ENCODE peak calls at places on chromosomes 11 and 22, in six cellular contexts. D, J, Y, T, P and S are unnamed samples.
A peak's percentile ranks its signal among the peaks of the same experiment; 100 is the strongest.

GRCh38 chr22:26756675-26757293 is 99.4 kb downstream of the MIAT start:
- DNase-seq in D (no peak), J (peak; percentile 65), Y (peak; percentile 59), T (no peak), P (peak; percentile 56), S (peak; percentile 16)

GRCh38 chr11:12167098-12167999 is 57.0 kb downstream of the MICAL2 start:
- DNase-seq in D (no peak), J (no peak), Y (peak; percentile 33), T (no peak), P (peak; percentile 71), S (peak; percentile 90)

GRCh38 chr11:129366737-129367597 is 8.7 kb upstream of the BARX2 start:
- DNase-seq in D (no peak), J (no peak), Y (no peak), T (no peak), P (no peak), S (no peak)

GRCh38 chr11:128299132-128299726 is 288.1 kb downstream of the ETS1 start:
- DNase-seq in D (no peak), J (no peak), Y (peak; percentile 41), T (no peak), P (no peak), S (peak; percentile 5)

GRCh38 chr11:119828819-119829218 is 99.8 kb upstream of the NECTIN1 start:
- DNase-seq in D (no peak), J (no peak), Y (no peak), T (no peak), P (no peak), S (no peak)

GRCh38 chr22:50574383-50574755 is 3.9 kb downstream of the CPT1B start:
- DNase-seq in D (no peak), J (no peak), Y (no peak), T (no peak), P (no peak), S (no peak)

GRCh38 chr11:111450480-111451320 is 61.5 kb downstream of the BTG4 start:
- DNase-seq in D (peak; percentile 67), J (no peak), Y (no peak), T (peak; percentile 54), P (no peak), S (no peak)

GRCh38 chr11:705646-706438 is at the start of gene EPS8L2:
- DNase-seq in D (no peak), J (no peak), Y (peak; percentile 20), T (no peak), P (peak; percentile 89), S (no peak)

GRCh38 chr11:1205121-1205986 is 17.5 kb upstream of the MUC5B start:
- DNase-seq in D (no peak), J (no peak), Y (no peak), T (peak; percentile 73), P (peak; percentile 50), S (no peak)

GRCh38 chr11:125591659-125592304 is 870 bp upstream of the STT3A start:
- DNase-seq in D (peak; percentile 19), J (peak; percentile 45), Y (peak; percentile 46), T (no peak), P (peak; percentile 64), S (peak; percentile 1)

GRCh38 chr11:27282141-27282590 is 80.8 kb downstream of the CCDC34 start:
- DNase-seq in D (no peak), J (no peak), Y (no peak), T (no peak), P (no peak), S (peak; percentile 78)

GRCh38 chr22:30210235-30210831 is 36.2 kb downstream of the LIF start:
- DNase-seq in D (no peak), J (no peak), Y (no peak), T (peak; percentile 77), P (no peak), S (no peak)

GRCh38 chr11:117441146-117441975 is 113.7 kb downstream of the CEP164 start:
- DNase-seq in D (no peak), J (no peak), Y (no peak), T (no peak), P (no peak), S (no peak)

GRCh38 chr11:68998390-68998911 is 14.6 kb downstream of the MRGPRF start:
- DNase-seq in D (no peak), J (no peak), Y (no peak), T (peak; percentile 71), P (no peak), S (no peak)

DNA sequence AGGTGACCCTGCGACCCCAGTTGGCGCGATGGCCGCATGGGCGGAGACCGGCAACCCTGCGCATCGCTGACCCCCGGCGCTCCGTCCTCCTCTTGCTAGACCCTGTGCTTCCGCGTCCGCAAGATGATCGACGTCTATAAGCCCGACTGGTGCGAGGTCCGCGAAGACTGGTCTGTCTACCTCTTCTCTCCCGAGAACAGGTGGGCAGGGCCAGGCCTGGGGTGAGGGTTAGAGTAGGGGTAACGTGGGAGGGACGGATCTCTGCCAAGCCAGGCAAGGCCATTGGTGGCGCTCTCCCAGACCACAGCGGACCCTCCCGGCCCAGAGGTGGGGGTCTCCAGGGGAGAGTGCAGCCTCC is 92.1 kb downstream of the CACNA1I start:
- DNase-seq in D (no peak), J (no peak), Y (peak; percentile 13), T (no peak), P (no peak), S (no peak)
- TF ChIP-seq CTCF in D (no peak), J (no peak), Y (no peak), T (no peak), P (no peak), S (no peak)

GRCh38 chr22:46084943-46085830 is 65.1 kb upstream of the PPARA start:
- DNase-seq in D (no peak), J (no peak), Y (no peak), T (peak; percentile 94), P (peak; percentile 86), S (no peak)

GRCh38 chr22:46081831-46082210 is 68.5 kb upstream of the PPARA start:
- DNase-seq in D (no peak), J (no peak), Y (no peak), T (peak; percentile 74), P (peak; percentile 33), S (no peak)

GRCh38 chr22:46082633-46083032 is 67.7 kb upstream of the PPARA start:
- DNase-seq in D (no peak), J (no peak), Y (no peak), T (no peak), P (no peak), S (no peak)

GRCh38 chr22:46084376-46084775 is 66.0 kb upstream of the PPARA start:
- DNase-seq in D (no peak), J (no peak), Y (no peak), T (no peak), P (peak; percentile 53), S (no peak)

DNA sequence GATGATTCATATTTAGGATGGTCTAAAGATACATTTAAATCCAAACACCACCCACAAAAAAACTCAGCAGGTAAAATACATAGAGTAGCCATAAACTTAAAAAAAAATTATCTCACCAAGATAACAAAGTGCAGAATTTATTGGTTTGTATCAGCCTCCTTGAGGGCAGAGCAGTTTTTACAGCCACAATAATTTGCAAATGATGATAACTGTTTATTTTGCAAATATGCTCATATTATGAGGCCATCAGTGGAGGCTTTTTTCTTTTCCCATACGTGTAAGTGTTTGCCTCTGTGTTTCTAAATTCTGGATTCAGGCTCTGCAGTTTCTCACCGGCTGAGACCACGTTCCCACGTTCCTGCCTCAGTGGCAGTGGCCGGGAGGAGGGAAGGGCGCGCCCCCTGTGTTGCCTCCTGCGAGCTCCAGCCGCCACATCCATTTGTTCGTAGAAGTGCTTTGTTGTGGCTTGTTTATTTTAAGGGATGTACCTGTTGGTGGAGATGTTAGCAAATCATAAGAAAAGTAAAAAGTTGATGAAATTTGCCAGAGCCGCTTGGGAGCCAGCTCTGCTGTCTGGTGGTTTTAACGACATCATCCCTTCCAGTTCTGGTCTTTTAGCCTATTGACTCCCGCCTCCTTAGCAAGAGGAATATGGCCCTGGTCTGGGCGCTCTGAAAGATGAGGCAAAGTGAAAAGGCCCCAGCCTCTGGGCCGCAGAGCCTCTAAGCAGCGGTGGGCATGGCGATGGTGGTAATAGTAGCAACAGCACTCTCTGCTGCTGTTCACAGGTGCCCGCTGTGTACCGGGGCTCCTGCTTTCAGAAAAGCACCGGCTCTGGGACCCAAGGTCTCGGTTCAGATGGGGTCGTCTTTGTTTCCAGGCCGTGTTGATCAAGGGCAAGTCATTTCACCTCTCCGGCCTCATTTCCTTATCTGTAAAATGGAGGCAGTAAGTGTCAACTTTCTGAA is 66.7 kb upstream of the PPARA start:
- DNase-seq in D (no peak), J (no peak), Y (no peak), T (peak; percentile 75), P (peak; percentile 47), S (no peak)
- TF ChIP-seq CTCF in D (no peak), J (no peak), Y (no peak), T (no peak), P (no peak), S (no peak)

GRCh38 chr11:65634905-65635731 is 2.8 kb upstream of the SIPA1 start:
- DNase-seq in D (no peak), J (no peak), Y (no peak), T (no peak), P (no peak), S (no peak)

GRCh38 chr11:65636810-65637557 is 917 bp upstream of the SIPA1 start:
- DNase-seq in D (no peak), J (no peak), Y (no peak), T (no peak), P (no peak), S (no peak)

GRCh38 chr11:65636108-65636809 is 1.6 kb upstream of the SIPA1 start:
- DNase-seq in D (no peak), J (no peak), Y (no peak), T (no peak), P (no peak), S (no peak)

GRCh38 chr11:65639623-65640482 is 2.0 kb downstream of the SIPA1 start:
- DNase-seq in D (peak; percentile 99), J (peak; percentile 63), Y (peak; percentile 83), T (no peak), P (peak; percentile 89), S (no peak)

GRCh38 chr11:65637794-65638317 is at the start of gene SIPA1:
- DNase-seq in D (peak; percentile 75), J (peak; percentile 93), Y (peak; percentile 75), T (no peak), P (peak; percentile 86), S (peak; percentile 94)
- TF ChIP-seq CTCF in D (no peak), J (peak; percentile 58), Y (no peak), T (no peak), P (no peak), S (peak; percentile 74)

GRCh38 chr22:31830721-31831070 is 76.9 kb downstream of the DEPDC5 start:
- DNase-seq in D (no peak), J (no peak), Y (no peak), T (no peak), P (no peak), S (no peak)

GRCh38 chr22:31828739-31829138 is 74.9 kb downstream of the DEPDC5 start:
- DNase-seq in D (no peak), J (no peak), Y (no peak), T (no peak), P (no peak), S (no peak)

GRCh38 chr22:31825513-31825912 is 71.7 kb downstream of the DEPDC5 start:
- DNase-seq in D (no peak), J (no peak), Y (no peak), T (no peak), P (no peak), S (no peak)

GRCh38 chr22:31826443-31826842 is 72.6 kb downstream of the DEPDC5 start:
- DNase-seq in D (no peak), J (no peak), Y (no peak), T (no peak), P (no peak), S (no peak)

DNA sequence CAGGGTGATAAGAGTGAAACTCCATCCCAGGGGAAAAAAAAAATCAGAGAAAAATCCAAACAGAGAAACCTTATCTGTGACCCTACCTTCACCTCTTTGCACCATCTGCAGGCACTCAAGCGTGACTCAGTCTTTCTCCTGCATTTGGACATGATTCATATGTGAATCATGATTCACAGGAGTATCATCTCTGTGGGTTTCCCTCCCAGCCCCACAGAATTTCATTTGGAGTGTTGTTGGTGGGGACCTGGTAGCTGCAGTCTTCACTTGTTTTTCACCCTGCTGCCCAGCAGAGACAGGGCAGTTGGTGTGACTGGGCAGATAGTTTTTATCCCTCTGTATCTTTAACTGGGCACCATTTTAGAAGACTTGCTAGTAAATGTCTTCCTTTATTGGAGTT is 75.7 kb downstream of the DEPDC5 start:
- DNase-seq in D (no peak), J (no peak), Y (peak; percentile 72), T (no peak), P (no peak), S (peak; percentile 93)
- TF ChIP-seq CTCF in D (no peak), J (no peak), Y (no peak), T (no peak), P (no peak), S (no peak)